ENCODE peak calls at places on chromosomes 3 and 15, in four cellular contexts. Z, M, U and F are unnamed samples.

GRCh38 chr3:151379083-151379734 is 5.3 kb downstream of the P2RY12 start:
- DNase-seq in Z (peak; percentile 89), M (no peak), U (peak; percentile 35), F (peak; percentile 27)

GRCh38 chr15:98647774-98648653 is at the start of gene IGF1R:
- DNase-seq in Z (peak; percentile 95), M (no peak), U (peak; percentile 86), F (peak; percentile 89)

GRCh38 chr15:93706476-93706875 is 524.9 kb upstream of the MCTP2 start:
- DNase-seq in Z (no peak), M (no peak), U (no peak), F (no peak)

GRCh38 chr3:143110371-143110770 is 9.2 kb upstream of the CHST2 start:
- DNase-seq in Z (no peak), M (no peak), U (no peak), F (no peak)

GRCh38 chr15:35963316-35963715 is 417.4 kb upstream of the DPH6 start:
- DNase-seq in Z (no peak), M (no peak), U (no peak), F (no peak)

GRCh38 chr15:74270155-74270554 is 34.0 kb downstream of the CCDC33 start:
- DNase-seq in Z (no peak), M (no peak), U (no peak), F (no peak)

GRCh38 chr3:138609898-138610266 is 1.3 kb downstream of the FAIM start:
- DNase-seq in Z (peak; percentile 54), M (no peak), U (no peak), F (no peak)

GRCh38 chr3:148884261-148884660 is 19.2 kb downstream of the CPA3 start:
- DNase-seq in Z (no peak), M (no peak), U (no peak), F (no peak)

GRCh38 chr3:179652467-179653105 is at the start of gene USP13:
- DNase-seq in Z (peak; percentile 94), M (no peak), U (peak; percentile 88), F (peak; percentile 48)

GRCh38 chr3:15217841-15218267 is 11.8 kb downstream of the CAPN7 start:
- DNase-seq in Z (peak; percentile 71), M (no peak), U (no peak), F (no peak)

GRCh38 chr3:148066787-148067186 is 630.9 kb upstream of the AGTR1 start:
- DNase-seq in Z (no peak), M (no peak), U (no peak), F (no peak)

GRCh38 chr3:33921608-33922007 is 123.2 kb downstream of the PDCD6IP start:
- DNase-seq in Z (no peak), M (no peak), U (no peak), F (no peak)

GRCh38 chr15:27095809-27096580 is 125.0 kb downstream of the GABRG3 start:
- DNase-seq in Z (no peak), M (no peak), U (peak; percentile 38), F (no peak)